ENCODE peak calls at places on chromosomes 6 and 20, in six cellular contexts. M, Q, U, A, J and O are unnamed samples.

GRCh38 chr6:74871757-74872156 is 334.1 kb downstream of the COL12A1 start:
- DNase-seq in M (peak; percentile 47), Q (no peak), U (no peak), A (peak; percentile 89), J (no peak), O (peak; percentile 80)

GRCh38 chr20:36079486-36079885 is 75.1 kb upstream of the EPB41L1 start:
- DNase-seq in M (no peak), Q (no peak), U (no peak), A (no peak), J (no peak), O (no peak)

GRCh38 chr6:121435444-121436069 is at the start of gene GJA1:
- DNase-seq in M (peak; percentile 58), Q (peak; percentile 46), U (peak; percentile 87), A (peak; percentile 83), J (no peak), O (peak; percentile 56)

GRCh38 chr6:43806041-43806757 is 36.2 kb downstream of the VEGFA start:
- DNase-seq in M (no peak), Q (no peak), U (no peak), A (peak; percentile 58), J (peak; percentile 74), O (no peak)

GRCh38 chr20:36377348-36378326 is 71.5 kb downstream of the DLGAP4 start:
- DNase-seq in M (no peak), Q (no peak), U (no peak), A (no peak), J (no peak), O (no peak)

GRCh38 chr6:92479821-92480220 is 939.5 kb downstream of the EPHA7 start:
- DNase-seq in M (no peak), Q (no peak), U (no peak), A (no peak), J (no peak), O (no peak)

GRCh38 chr6:43304361-43304760 is 4.3 kb downstream of the CRIP3 start:
- DNase-seq in M (no peak), Q (no peak), U (no peak), A (no peak), J (no peak), O (no peak)

GRCh38 chr6:116797585-116797984 is 31.3 kb downstream of the GPRC6A start:
- DNase-seq in M (no peak), Q (no peak), U (no peak), A (no peak), J (no peak), O (no peak)

GRCh38 chr6:77290798-77291197 is 172.5 kb downstream of the HTR1B start:
- DNase-seq in M (no peak), Q (no peak), U (no peak), A (no peak), J (no peak), O (no peak)

GRCh38 chr6:3311798-3312197 is 53.1 kb downstream of the PSMG4 start:
- DNase-seq in M (no peak), Q (no peak), U (peak; percentile 42), A (no peak), J (no peak), O (no peak)

GRCh38 chr6:37931076-37931465 is 111.5 kb downstream of the ZFAND3 start:
- DNase-seq in M (no peak), Q (no peak), U (no peak), A (no peak), J (no peak), O (no peak)

GRCh38 chr6:38220069-38220723 is 400.7 kb downstream of the ZFAND3 start:
- DNase-seq in M (no peak), Q (no peak), U (peak; percentile 16), A (no peak), J (no peak), O (no peak)

GRCh38 chr6:10411915-10412164 is 3.0 kb downstream of the TFAP2A start:
- DNase-seq in M (no peak), Q (no peak), U (no peak), A (no peak), J (no peak), O (no peak)

GRCh38 chr6:80641591-80641990 is 535.1 kb downstream of the BCKDHB start:
- DNase-seq in M (no peak), Q (no peak), U (no peak), A (no peak), J (no peak), O (no peak)

GRCh38 chr6:156461647-156462046 is 315.5 kb upstream of the ARID1B start:
- DNase-seq in M (no peak), Q (no peak), U (no peak), A (no peak), J (no peak), O (no peak)

GRCh38 chr6:52577778-52578473 is 1.1 kb upstream of the TRAM2 start:
- DNase-seq in M (no peak), Q (no peak), U (no peak), A (no peak), J (no peak), O (no peak)

DNA sequence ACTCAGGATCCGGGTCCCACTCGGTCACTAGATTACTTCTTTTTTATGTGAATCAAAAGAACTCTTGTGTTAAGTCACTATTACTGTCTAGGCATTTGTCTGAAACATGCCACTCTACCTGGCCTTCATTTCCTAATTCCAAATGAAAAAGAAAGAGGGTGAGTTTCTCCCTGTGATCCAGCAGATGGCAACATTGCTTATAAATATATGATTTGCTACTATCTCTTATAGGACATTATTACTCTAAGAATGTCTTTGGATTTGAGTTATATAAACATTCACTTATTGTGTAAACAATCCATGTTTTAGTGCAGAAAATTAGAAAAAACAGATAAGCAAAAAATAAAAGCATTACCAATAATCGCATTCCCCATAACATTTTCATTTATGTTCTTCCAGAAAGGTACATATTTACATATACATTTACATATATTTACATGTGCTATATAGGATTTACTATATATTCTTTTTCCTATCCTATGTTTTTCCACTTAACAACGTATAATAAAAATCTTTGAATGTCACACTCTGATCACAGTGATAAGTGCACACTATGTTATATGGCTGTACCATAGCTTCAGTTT is 66.9 kb downstream of the FAXC start:
- DNase-seq in M (no peak), Q (no peak), U (no peak), A (peak; percentile 1), J (no peak), O (no peak)
- TF ChIP-seq CTCF in M (peak; percentile 43), Q (peak; percentile 54), U (peak; percentile 80), A (peak; percentile 59), J (peak; percentile 8), O (peak; percentile 45)

GRCh38 chr6:68343901-68344300 is 291.2 kb upstream of the ADGRB3 start:
- DNase-seq in M (no peak), Q (no peak), U (peak; percentile 86), A (peak; percentile 1), J (no peak), O (no peak)
- TF ChIP-seq CTCF in M (no peak), Q (peak; percentile 45), U (peak; percentile 89), A (peak; percentile 5), J (peak; percentile 23), O (no peak)

DNA sequence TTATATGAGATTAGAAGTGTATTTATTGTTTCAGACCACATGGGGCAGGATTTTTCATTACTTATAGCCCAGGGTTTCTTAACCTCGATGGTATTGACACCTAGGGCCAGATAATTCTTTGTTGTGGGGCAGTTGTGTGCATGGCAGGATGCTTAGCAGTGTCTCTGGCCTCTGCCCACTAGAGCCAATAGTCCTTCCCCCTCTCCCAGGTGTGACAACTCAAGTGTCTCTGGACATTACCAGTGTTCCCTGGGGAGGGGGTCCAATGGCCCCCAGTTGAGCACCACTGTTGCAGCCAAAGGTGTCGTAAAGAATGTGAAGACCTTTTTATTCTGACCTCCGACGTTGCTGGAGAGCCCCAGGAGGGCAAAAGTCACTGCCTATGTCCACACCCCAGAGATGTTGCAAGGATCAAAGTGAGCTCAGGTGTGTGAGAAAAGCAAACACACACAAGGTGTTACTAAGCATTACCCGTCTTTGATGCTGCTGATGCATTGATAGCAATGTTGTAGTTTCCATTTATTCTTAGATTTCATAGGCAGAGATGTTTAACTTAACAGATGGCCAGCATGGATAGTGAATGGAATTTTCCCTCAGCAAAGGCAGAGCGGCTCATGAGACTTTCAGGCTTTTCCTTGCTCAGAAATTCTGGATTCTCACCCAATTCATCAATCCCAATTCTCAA is 22.2 kb downstream of the BANF2 start:
- DNase-seq in M (no peak), Q (no peak), U (peak; percentile 61), A (no peak), J (peak; percentile 49), O (no peak)
- TF ChIP-seq CTCF in M (peak; percentile 23), Q (peak; percentile 30), U (peak; percentile 51), A (no peak), J (peak; percentile 18), O (no peak)

GRCh38 chr6:143515766-143516355 is 4.3 kb upstream of the FUCA2 start:
- DNase-seq in M (no peak), Q (no peak), U (no peak), A (no peak), J (no peak), O (no peak)

GRCh38 chr6:143510991-143511891 is at the start of gene FUCA2:
- DNase-seq in M (peak; percentile 34), Q (peak; percentile 64), U (peak; percentile 95), A (peak; percentile 17), J (peak; percentile 93), O (peak; percentile 75)

GRCh38 chr6:143514996-143515760 is 3.7 kb upstream of the FUCA2 start:
- DNase-seq in M (no peak), Q (no peak), U (no peak), A (no peak), J (peak; percentile 58), O (no peak)

GRCh38 chr6:143516700-143517446 is 5.4 kb upstream of the FUCA2 start:
- DNase-seq in M (no peak), Q (no peak), U (no peak), A (no peak), J (no peak), O (no peak)

GRCh38 chr6:143513410-143513809 is 1.9 kb upstream of the FUCA2 start:
- DNase-seq in M (no peak), Q (no peak), U (peak; percentile 92), A (no peak), J (no peak), O (no peak)
- TF ChIP-seq CTCF in M (peak; percentile 49), Q (peak; percentile 37), U (peak; percentile 91), A (peak; percentile 21), J (no peak), O (peak; percentile 18)

GRCh38 chr6:82073484-82073883 is 174.1 kb downstream of the IBTK start:
- DNase-seq in M (no peak), Q (no peak), U (peak; percentile 50), A (no peak), J (no peak), O (no peak)

GRCh38 chr6:82080767-82081166 is 166.8 kb downstream of the IBTK start:
- DNase-seq in M (no peak), Q (no peak), U (no peak), A (no peak), J (no peak), O (no peak)

GRCh38 chr6:82072771-82073170 is 174.8 kb downstream of the IBTK start:
- DNase-seq in M (peak; percentile 60), Q (peak; percentile 24), U (no peak), A (peak; percentile 52), J (no peak), O (no peak)

GRCh38 chr6:82078286-82078908 is 169.1 kb downstream of the IBTK start:
- DNase-seq in M (no peak), Q (no peak), U (no peak), A (no peak), J (no peak), O (no peak)

DNA sequence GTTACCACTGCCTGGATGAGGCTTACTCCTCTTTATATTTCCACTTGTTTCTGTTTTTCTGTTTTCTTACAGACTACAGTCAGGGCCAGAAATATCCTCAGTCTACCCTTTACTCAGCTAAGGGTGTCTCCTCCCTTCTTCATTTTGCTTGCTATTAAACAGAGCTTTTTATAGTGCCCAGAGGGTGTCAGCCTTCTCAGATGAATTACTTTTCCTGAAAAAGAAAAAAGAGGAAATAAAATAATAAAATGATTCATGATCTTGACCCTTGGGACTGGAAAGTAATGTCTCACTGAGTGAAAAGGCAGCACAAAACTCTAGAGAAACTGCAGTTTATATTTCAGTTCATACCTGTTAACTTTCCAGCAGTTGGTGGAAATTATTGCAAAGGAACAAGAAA is 170.7 kb downstream of the IBTK start:
- DNase-seq in M (peak; percentile 21), Q (no peak), U (no peak), A (no peak), J (no peak), O (no peak)
- TF ChIP-seq CTCF in M (peak; percentile 22), Q (no peak), U (no peak), A (no peak), J (no peak), O (no peak)